ENCODE peak calls at places on chromosomes 4 and X, in four cellular contexts. One of them, this sample, is unnamed.

GRCh38 chr4:148056879-148057278 is 325.0 kb downstream of the ARHGAP10 start:
- DNase-seq in K562: peak
- DNase-seq in HepG2: no peak
- DNase-seq in A549: peak
- DNase-seq in this sample: peak

GRCh38 chr4:83285022-83285387 is 407 bp upstream of the COQ2 start:
- DNase-seq in K562: peak
- DNase-seq in A549: peak
- DNase-seq in HepG2: no peak
- DNase-seq in this sample: no peak

GRCh38 chrX:54044877-54045328 is 630 bp upstream of the PHF8 start:
- DNase-seq in A549: no peak
- DNase-seq in K562: no peak
- DNase-seq in HepG2: peak
- DNase-seq in this sample: no peak

GRCh38 chr4:108247511-108248088 is 78.9 kb upstream of the LEF1 start:
- DNase-seq in HepG2: no peak
- DNase-seq in K562: peak
- DNase-seq in A549: no peak
- DNase-seq in this sample: no peak

GRCh38 chrX:96432647-96433046 is 252.0 kb upstream of the DIAPH2 start:
- DNase-seq in K562: no peak
- DNase-seq in HepG2: no peak
- DNase-seq in A549: no peak
- DNase-seq in this sample: no peak

GRCh38 chrX:104112326-104112951 is at the start of gene ZCCHC18:
- DNase-seq in K562: peak
- DNase-seq in HepG2: peak
- DNase-seq in A549: peak
- DNase-seq in this sample: no peak

GRCh38 chrX:11558972-11559371 is 106.7 kb downstream of the ARHGAP6 start:
- DNase-seq in A549: peak
- DNase-seq in K562: peak
- DNase-seq in HepG2: peak
- DNase-seq in this sample: peak

GRCh38 chr4:153205028-153205648 is 895 bp downstream of the TRIM2 start:
- DNase-seq in K562: no peak
- DNase-seq in A549: no peak
- DNase-seq in HepG2: peak
- DNase-seq in this sample: no peak

GRCh38 chr4:101256222-101256621 is 91.1 kb downstream of the PPP3CA start:
- DNase-seq in A549: no peak
- DNase-seq in HepG2: peak
- DNase-seq in K562: no peak
- DNase-seq in this sample: no peak

GRCh38 chrX:49176421-49177326 is 5.0 kb downstream of the PLP2 start:
- DNase-seq in HepG2: no peak
- DNase-seq in A549: peak
- DNase-seq in K562: no peak
- DNase-seq in this sample: no peak

GRCh38 chr4:136803430-136803829 is 728.9 kb downstream of the PCDH18 start:
- DNase-seq in HepG2: no peak
- DNase-seq in A549: no peak
- DNase-seq in K562: no peak
- DNase-seq in this sample: no peak

GRCh38 chr4:165301833-165302232 is 25.6 kb upstream of the MSMO1 start:
- DNase-seq in A549: no peak
- DNase-seq in HepG2: no peak
- DNase-seq in K562: peak
- DNase-seq in this sample: no peak

GRCh38 chr4:76002176-76002575 is 5.1 kb downstream of the CXCL9 start:
- DNase-seq in K562: no peak
- DNase-seq in A549: peak
- DNase-seq in HepG2: no peak
- DNase-seq in this sample: no peak

GRCh38 chr4:141575884-141576283 is 60.5 kb upstream of the IL15 start:
- DNase-seq in A549: no peak
- DNase-seq in HepG2: no peak
- DNase-seq in K562: no peak
- DNase-seq in this sample: no peak

GRCh38 chr4:174522183-174523002 is at the start of gene HPGD:
- DNase-seq in A549: peak
- DNase-seq in K562: peak
- DNase-seq in HepG2: no peak
- DNase-seq in this sample: peak

GRCh38 chrX:78329486-78329885 is 2.1 kb upstream of the CYSLTR1 start:
- DNase-seq in A549: no peak
- DNase-seq in K562: no peak
- DNase-seq in HepG2: no peak
- DNase-seq in this sample: no peak

GRCh38 chr4:41022116-41022515 is 192.2 kb downstream of the APBB2 start:
- DNase-seq in HepG2: no peak
- DNase-seq in K562: no peak
- DNase-seq in A549: no peak
- DNase-seq in this sample: no peak

GRCh38 chrX:48902135-48902534 is 4.4 kb downstream of the PQBP1 start:
- DNase-seq in K562: no peak
- DNase-seq in HepG2: no peak
- DNase-seq in A549: no peak
- DNase-seq in this sample: no peak

GRCh38 chr4:152535236-152535902 is 523 bp downstream of the FBXW7 start:
- DNase-seq in A549: no peak
- DNase-seq in K562: peak
- DNase-seq in HepG2: no peak
- DNase-seq in this sample: no peak

GRCh38 chr4:103144926-103145325 is 45.3 kb upstream of the BDH2 start:
- DNase-seq in HepG2: no peak
- DNase-seq in K562: no peak
- DNase-seq in A549: no peak
- DNase-seq in this sample: no peak

GRCh38 chr4:132218406-132218805 is 930.7 kb upstream of the PCDH10 start:
- DNase-seq in HepG2: no peak
- DNase-seq in K562: no peak
- DNase-seq in A549: no peak
- DNase-seq in this sample: no peak
- TF ChIP-seq RAD21 in HepG2: no peak
- TF ChIP-seq RAD21 in K562: no peak
- TF ChIP-seq RAD21 in A549: no peak
- TF ChIP-seq RAD21 in this sample: no peak

GRCh38 chr4:48388504-48389154 is 47.3 kb downstream of the SLAIN2 start:
- DNase-seq in K562: no peak
- DNase-seq in HepG2: no peak
- DNase-seq in A549: peak
- DNase-seq in this sample: no peak
- TF ChIP-seq RNF2 in K562: no peak
- TF ChIP-seq RNF2 in HepG2: no peak
- TF ChIP-seq RNF2 in A549: no peak
- TF ChIP-seq RNF2 in this sample: no peak

GRCh38 chr4:8209176-8209874 is 10.2 kb downstream of the SH3TC1 start:
- DNase-seq in HepG2: no peak
- DNase-seq in K562: no peak
- DNase-seq in A549: no peak
- DNase-seq in this sample: no peak
- TF ChIP-seq RAD21 in HepG2: no peak
- TF ChIP-seq RAD21 in K562: no peak
- TF ChIP-seq RAD21 in A549: no peak
- TF ChIP-seq RAD21 in this sample: no peak

DNA sequence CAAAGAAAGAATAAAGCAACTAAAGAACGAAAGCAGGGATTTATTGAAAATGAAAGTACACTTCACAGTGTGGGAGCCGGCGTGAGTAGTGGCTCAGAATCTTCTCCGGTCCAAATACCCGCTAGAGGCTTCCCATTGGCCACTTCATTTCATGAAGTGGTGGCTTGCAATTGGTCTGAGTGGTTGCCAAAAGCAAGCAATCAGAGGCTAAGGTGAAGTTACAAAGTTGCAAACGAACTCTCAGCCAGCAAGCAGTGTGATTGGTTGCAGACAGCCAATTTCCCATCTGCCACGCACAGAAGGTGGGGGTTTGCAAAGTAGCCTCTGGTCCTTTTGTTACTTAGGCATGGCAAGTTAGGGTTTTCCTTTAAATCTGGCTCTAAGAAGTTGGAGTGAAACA is 6.7 kb upstream of the CLOCK start:
- DNase-seq in A549: no peak
- DNase-seq in HepG2: peak
- DNase-seq in K562: no peak
- DNase-seq in this sample: peak
- TF ChIP-seq RNF2 in A549: no peak
- TF ChIP-seq RNF2 in HepG2: no peak
- TF ChIP-seq RNF2 in K562: no peak
- TF ChIP-seq RNF2 in this sample: no peak